ENCODE peak calls at places on chromosome 11, in seven cellular contexts. One of them, this sample, is unnamed.

GRCh38 chr11:76918941-76919386 is 58.2 kb downstream of the ACER3 start:
- DNase-seq in AG09309: peak; percentile 32
- DNase-seq in head of caudate nucleus: peak; percentile 37
- DNase-seq in activated CD8-positive, alpha-beta memory T cell treated with anti-CD3 and anti-CD28 coated beads for 48 hours: no peak
- DNase-seq in SK-N-DZ: peak; percentile 57
- DNase-seq in activated CD8-positive, alpha-beta T cell treated with anti-CD3 and anti-CD28 coated beads for 36 hours: peak; percentile 8
- DNase-seq in GM12891: no peak
- DNase-seq in this sample: peak; percentile 78

GRCh38 chr11:113173023-113173594 is 141.3 kb upstream of the TTC12 start:
- DNase-seq in GM12891: no peak
- DNase-seq in activated CD8-positive, alpha-beta T cell treated with anti-CD3 and anti-CD28 coated beads for 36 hours: no peak
- DNase-seq in AG09309: no peak
- DNase-seq in SK-N-DZ: no peak
- DNase-seq in head of caudate nucleus: no peak
- DNase-seq in activated CD8-positive, alpha-beta memory T cell treated with anti-CD3 and anti-CD28 coated beads for 48 hours: no peak
- DNase-seq in this sample: no peak

GRCh38 chr11:126452718-126453117 is 97.2 kb downstream of the ST3GAL4 start:
- DNase-seq in GM12891: no peak
- DNase-seq in head of caudate nucleus: no peak
- DNase-seq in activated CD8-positive, alpha-beta memory T cell treated with anti-CD3 and anti-CD28 coated beads for 48 hours: no peak
- DNase-seq in activated CD8-positive, alpha-beta T cell treated with anti-CD3 and anti-CD28 coated beads for 36 hours: no peak
- DNase-seq in SK-N-DZ: no peak
- DNase-seq in AG09309: no peak
- DNase-seq in this sample: no peak

GRCh38 chr11:91396243-91397133 is 828.1 kb upstream of the FAT3 start:
- DNase-seq in GM12891: no peak
- DNase-seq in activated CD8-positive, alpha-beta T cell treated with anti-CD3 and anti-CD28 coated beads for 36 hours: no peak
- DNase-seq in SK-N-DZ: no peak
- DNase-seq in AG09309: no peak
- DNase-seq in head of caudate nucleus: no peak
- DNase-seq in activated CD8-positive, alpha-beta memory T cell treated with anti-CD3 and anti-CD28 coated beads for 48 hours: no peak
- DNase-seq in this sample: no peak

GRCh38 chr11:122139595-122139866 is 23.5 kb upstream of the BLID start:
- DNase-seq in AG09309: no peak
- DNase-seq in activated CD8-positive, alpha-beta memory T cell treated with anti-CD3 and anti-CD28 coated beads for 48 hours: no peak
- DNase-seq in head of caudate nucleus: no peak
- DNase-seq in SK-N-DZ: no peak
- DNase-seq in activated CD8-positive, alpha-beta T cell treated with anti-CD3 and anti-CD28 coated beads for 36 hours: no peak
- DNase-seq in GM12891: no peak
- DNase-seq in this sample: no peak

GRCh38 chr11:34169664-34170063 is 64.2 kb downstream of the NAT10 start:
- DNase-seq in SK-N-DZ: no peak
- DNase-seq in AG09309: no peak
- DNase-seq in head of caudate nucleus: no peak
- DNase-seq in GM12891: no peak
- DNase-seq in activated CD8-positive, alpha-beta T cell treated with anti-CD3 and anti-CD28 coated beads for 36 hours: no peak
- DNase-seq in activated CD8-positive, alpha-beta memory T cell treated with anti-CD3 and anti-CD28 coated beads for 48 hours: no peak
- DNase-seq in this sample: no peak

GRCh38 chr11:62124186-62125113 is 639 bp downstream of the INCENP start:
- DNase-seq in AG09309: no peak
- DNase-seq in SK-N-DZ: no peak
- DNase-seq in activated CD8-positive, alpha-beta memory T cell treated with anti-CD3 and anti-CD28 coated beads for 48 hours: no peak
- DNase-seq in activated CD8-positive, alpha-beta T cell treated with anti-CD3 and anti-CD28 coated beads for 36 hours: peak; percentile 70
- DNase-seq in head of caudate nucleus: no peak
- DNase-seq in GM12891: no peak
- DNase-seq in this sample: peak; percentile 36

GRCh38 chr11:58133329-58134076 is 8.2 kb upstream of the OR9I1 start:
- DNase-seq in activated CD8-positive, alpha-beta T cell treated with anti-CD3 and anti-CD28 coated beads for 36 hours: no peak
- DNase-seq in head of caudate nucleus: no peak
- DNase-seq in GM12891: no peak
- DNase-seq in activated CD8-positive, alpha-beta memory T cell treated with anti-CD3 and anti-CD28 coated beads for 48 hours: no peak
- DNase-seq in SK-N-DZ: no peak
- DNase-seq in AG09309: no peak
- DNase-seq in this sample: no peak

GRCh38 chr11:27698872-27699241 is 1.4 kb downstream of the BDNF start:
- DNase-seq in head of caudate nucleus: peak; percentile 79
- DNase-seq in AG09309: peak; percentile 77
- DNase-seq in activated CD8-positive, alpha-beta memory T cell treated with anti-CD3 and anti-CD28 coated beads for 48 hours: peak; percentile 53
- DNase-seq in activated CD8-positive, alpha-beta T cell treated with anti-CD3 and anti-CD28 coated beads for 36 hours: peak; percentile 85
- DNase-seq in SK-N-DZ: peak; percentile 90
- DNase-seq in GM12891: peak; percentile 59
- DNase-seq in this sample: peak; percentile 96

GRCh38 chr11:1917523-1918435 is 1.7 kb upstream of the TNNT3 start:
- DNase-seq in AG09309: no peak
- DNase-seq in activated CD8-positive, alpha-beta memory T cell treated with anti-CD3 and anti-CD28 coated beads for 48 hours: no peak
- DNase-seq in head of caudate nucleus: no peak
- DNase-seq in GM12891: peak; percentile 64
- DNase-seq in SK-N-DZ: no peak
- DNase-seq in activated CD8-positive, alpha-beta T cell treated with anti-CD3 and anti-CD28 coated beads for 36 hours: no peak
- DNase-seq in this sample: no peak

GRCh38 chr11:113531078-113531477 is 55.9 kb upstream of the DRD2 start:
- DNase-seq in AG09309: no peak
- DNase-seq in GM12891: no peak
- DNase-seq in head of caudate nucleus: no peak
- DNase-seq in activated CD8-positive, alpha-beta T cell treated with anti-CD3 and anti-CD28 coated beads for 36 hours: no peak
- DNase-seq in SK-N-DZ: no peak
- DNase-seq in activated CD8-positive, alpha-beta memory T cell treated with anti-CD3 and anti-CD28 coated beads for 48 hours: no peak
- DNase-seq in this sample: no peak

GRCh38 chr11:72670041-72670440 is 4.2 kb downstream of the PDE2A start:
- DNase-seq in SK-N-DZ: no peak
- DNase-seq in activated CD8-positive, alpha-beta memory T cell treated with anti-CD3 and anti-CD28 coated beads for 48 hours: no peak
- DNase-seq in GM12891: no peak
- DNase-seq in head of caudate nucleus: no peak
- DNase-seq in activated CD8-positive, alpha-beta T cell treated with anti-CD3 and anti-CD28 coated beads for 36 hours: no peak
- DNase-seq in AG09309: no peak
- DNase-seq in this sample: no peak

GRCh38 chr11:10716543-10717259 is 23.1 kb upstream of the IRAG1 start:
- DNase-seq in GM12891: no peak
- DNase-seq in AG09309: no peak
- DNase-seq in activated CD8-positive, alpha-beta T cell treated with anti-CD3 and anti-CD28 coated beads for 36 hours: no peak
- DNase-seq in SK-N-DZ: no peak
- DNase-seq in head of caudate nucleus: no peak
- DNase-seq in activated CD8-positive, alpha-beta memory T cell treated with anti-CD3 and anti-CD28 coated beads for 48 hours: no peak
- DNase-seq in this sample: no peak

GRCh38 chr11:85028329-85029101 is 598.6 kb downstream of the DLG2 start:
- DNase-seq in GM12891: no peak
- DNase-seq in AG09309: no peak
- DNase-seq in SK-N-DZ: no peak
- DNase-seq in activated CD8-positive, alpha-beta memory T cell treated with anti-CD3 and anti-CD28 coated beads for 48 hours: no peak
- DNase-seq in activated CD8-positive, alpha-beta T cell treated with anti-CD3 and anti-CD28 coated beads for 36 hours: no peak
- DNase-seq in head of caudate nucleus: no peak
- DNase-seq in this sample: no peak

GRCh38 chr11:87879118-87879517 is 296.1 kb downstream of the RAB38 start:
- DNase-seq in AG09309: no peak
- DNase-seq in activated CD8-positive, alpha-beta memory T cell treated with anti-CD3 and anti-CD28 coated beads for 48 hours: no peak
- DNase-seq in SK-N-DZ: no peak
- DNase-seq in head of caudate nucleus: no peak
- DNase-seq in GM12891: no peak
- DNase-seq in activated CD8-positive, alpha-beta T cell treated with anti-CD3 and anti-CD28 coated beads for 36 hours: no peak
- DNase-seq in this sample: no peak

GRCh38 chr11:21565283-21565682 is 627.6 kb upstream of the ANO5 start:
- DNase-seq in GM12891: no peak
- DNase-seq in SK-N-DZ: no peak
- DNase-seq in activated CD8-positive, alpha-beta memory T cell treated with anti-CD3 and anti-CD28 coated beads for 48 hours: no peak
- DNase-seq in activated CD8-positive, alpha-beta T cell treated with anti-CD3 and anti-CD28 coated beads for 36 hours: no peak
- DNase-seq in AG09309: no peak
- DNase-seq in head of caudate nucleus: no peak
- DNase-seq in this sample: no peak

GRCh38 chr11:18379201-18379600 is 15.2 kb upstream of the LDHA start:
- DNase-seq in activated CD8-positive, alpha-beta memory T cell treated with anti-CD3 and anti-CD28 coated beads for 48 hours: no peak
- DNase-seq in GM12891: no peak
- DNase-seq in SK-N-DZ: no peak
- DNase-seq in head of caudate nucleus: no peak
- DNase-seq in AG09309: no peak
- DNase-seq in activated CD8-positive, alpha-beta T cell treated with anti-CD3 and anti-CD28 coated beads for 36 hours: no peak
- DNase-seq in this sample: no peak

GRCh38 chr11:70547386-70547785 is 149.1 kb downstream of the CTTN start:
- DNase-seq in head of caudate nucleus: no peak
- DNase-seq in activated CD8-positive, alpha-beta memory T cell treated with anti-CD3 and anti-CD28 coated beads for 48 hours: no peak
- DNase-seq in SK-N-DZ: no peak
- DNase-seq in AG09309: no peak
- DNase-seq in GM12891: no peak
- DNase-seq in activated CD8-positive, alpha-beta T cell treated with anti-CD3 and anti-CD28 coated beads for 36 hours: no peak
- DNase-seq in this sample: no peak